ENCODE peak calls at places on chromosome 20, in five cellular contexts. L is IMR-90, Z is GM12878, D is A549, G is K562. P is an unnamed sample.

GRCh38 chr20:51650685-51651134 is 108.2 kb upstream of the NFATC2 start:
- DNase-seq in L (peak), Z (no peak), D (no peak), G (no peak), P (no peak)

GRCh38 chr20:52193886-52194545 is 2.4 kb upstream of the ZFP64 start:
- DNase-seq in Z (no peak), D (no peak), G (no peak), L (no peak), P (no peak)

GRCh38 chr20:23186808-23187207 is 100.7 kb upstream of the CD93 start:
- DNase-seq in G (no peak), Z (no peak), L (no peak), D (no peak), P (no peak)

GRCh38 chr20:34538671-34539123 is 19.8 kb upstream of the MAP1LC3A start:
- DNase-seq in L (peak), D (no peak), Z (no peak), G (peak), P (peak)

GRCh38 chr20:63498950-63499332 is at the start of gene EEF1A2:
- DNase-seq in Z (no peak), G (peak), L (no peak), D (peak), P (peak)

GRCh38 chr20:31698803-31699718 is 23.6 kb downstream of the BCL2L1 start:
- DNase-seq in Z (no peak), D (peak), L (peak), G (peak), P (no peak)

GRCh38 chr20:62331347-62331746 is 28.6 kb downstream of the ADRM1 start:
- DNase-seq in L (no peak), D (no peak), G (no peak), Z (no peak), P (no peak)

GRCh38 chr20:13533946-13534345 is 104.8 kb downstream of the TASP1 start:
- DNase-seq in D (no peak), Z (no peak), G (no peak), L (no peak), P (no peak)

GRCh38 chr20:2890743-2891142 is 17.5 kb downstream of the PTPRA start:
- DNase-seq in L (peak), D (no peak), Z (no peak), G (peak), P (no peak)

GRCh38 chr20:48932375-48932941 is 10.9 kb downstream of the ARFGEF2 start:
- DNase-seq in Z (no peak), L (peak), G (no peak), D (no peak), P (no peak)

GRCh38 chr20:40980106-40980827 is 48.4 kb upstream of the TOP1 start:
- DNase-seq in D (no peak), L (no peak), G (no peak), Z (peak), P (no peak)

GRCh38 chr20:22905667-22906066 is 129.4 kb upstream of the SSTR4 start:
- DNase-seq in L (no peak), Z (no peak), D (no peak), G (no peak), P (no peak)

GRCh38 chr20:52191132-52191435 is 495 bp downstream of the ZFP64 start:
- DNase-seq in D (peak), Z (no peak), G (no peak), L (peak), P (peak)

GRCh38 chr20:62707981-62708521 is 585 bp upstream of the NTSR1 start:
- DNase-seq in L (no peak), D (peak), Z (no peak), G (no peak), P (peak)

GRCh38 chr20:41279546-41280225 is 37.8 kb downstream of the ZHX3 start:
- DNase-seq in D (no peak), L (no peak), G (no peak), Z (no peak), P (no peak)

GRCh38 chr20:31841928-31842327 is 3.5 kb downstream of the FOXS1 start:
- DNase-seq in Z (no peak), G (peak), D (no peak), L (peak), P (no peak)

GRCh38 chr20:1897486-1897885 is 2.3 kb downstream of the SIRPA start:
- DNase-seq in D (no peak), L (no peak), G (no peak), Z (no peak), P (no peak)

GRCh38 chr20:23108871-23109270 is 22.7 kb upstream of the CD93 start:
- DNase-seq in L (no peak), D (no peak), Z (no peak), G (no peak), P (no peak)

GRCh38 chr20:57263767-57264150 is 2.7 kb downstream of the BMP7 start:
- DNase-seq in D (no peak), Z (no peak), G (no peak), L (no peak), P (no peak)

GRCh38 chr20:1536893-1537730 is 20.4 kb downstream of the SIRPD start:
- DNase-seq in D (no peak), G (no peak), L (no peak), Z (no peak), P (no peak)

GRCh38 chr20:37939701-37940151 is 36.8 kb downstream of the VSTM2L start:
- DNase-seq in G (no peak), D (no peak), Z (no peak), L (no peak), P (no peak)

GRCh38 chr20:52497731-52498130 is 306.2 kb upstream of the ZFP64 start:
- DNase-seq in Z (no peak), L (peak), D (no peak), G (no peak), P (no peak)

GRCh38 chr20:2402271-2402980 is 21.7 kb downstream of the TGM6 start:
- DNase-seq in L (peak), G (no peak), D (peak), Z (no peak), P (peak)

GRCh38 chr20:7971536-7972285 is 31.5 kb upstream of the HAO1 start:
- DNase-seq in L (peak), Z (no peak), G (no peak), D (no peak), P (no peak)

GRCh38 chr20:22411568-22412450 is 172.6 kb downstream of the FOXA2 start:
- DNase-seq in L (no peak), Z (no peak), G (peak), D (peak), P (no peak)

GRCh38 chr20:39271205-39271604 is 309.1 kb downstream of the DHX35 start:
- DNase-seq in D (no peak), Z (no peak), L (no peak), G (no peak), P (no peak)
- TF ChIP-seq BHLHE40 in D (no peak), Z (no peak), L (no peak), G (no peak), P (no peak)

DNA sequence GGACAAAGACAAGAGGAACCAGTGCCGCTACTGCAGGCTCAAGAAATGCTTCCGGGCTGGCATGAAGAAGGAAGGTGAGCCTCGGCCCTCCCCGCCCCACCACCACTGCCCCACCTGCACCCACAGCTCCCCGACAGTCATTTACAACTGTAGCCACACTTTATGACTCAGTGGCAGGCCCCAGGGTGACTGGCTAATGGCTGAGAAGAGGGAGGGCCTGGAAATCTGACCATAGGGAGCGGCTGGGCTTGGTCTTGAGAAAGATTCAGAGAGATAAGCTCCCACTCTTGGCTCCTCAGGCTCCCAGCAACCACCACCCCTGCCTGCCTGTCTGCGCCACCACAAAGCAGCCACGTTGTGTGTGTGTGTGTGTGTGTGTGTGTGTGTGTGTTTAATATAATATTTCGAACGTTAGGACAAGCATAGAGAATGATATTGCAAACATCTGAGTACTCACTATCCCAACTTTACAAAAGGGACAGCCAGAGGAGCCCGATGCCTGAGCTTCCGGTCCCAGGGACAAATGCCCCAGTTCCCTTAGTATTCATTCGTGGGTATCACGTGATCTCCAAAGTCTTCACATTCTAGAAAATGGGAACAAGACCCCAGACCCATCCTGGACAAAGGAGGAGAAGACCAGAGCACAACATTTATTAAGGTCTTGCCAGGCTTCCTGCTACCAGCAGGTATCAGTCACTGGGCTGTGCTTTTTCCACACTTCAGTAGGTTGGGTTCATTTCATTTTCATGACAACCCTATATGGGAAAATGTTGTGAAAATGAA is 52.1 kb downstream of the HNF4A start:
- DNase-seq in D (peak), L (peak), Z (no peak), G (peak), P (no peak)
- TF ChIP-seq BHLHE40 in D (no peak), L (no peak), Z (no peak), G (no peak), P (no peak)

GRCh38 chr20:226958-227357 is at the start of gene DEFB129:
- DNase-seq in Z (no peak), G (no peak), D (no peak), L (no peak), P (no peak)

DNA sequence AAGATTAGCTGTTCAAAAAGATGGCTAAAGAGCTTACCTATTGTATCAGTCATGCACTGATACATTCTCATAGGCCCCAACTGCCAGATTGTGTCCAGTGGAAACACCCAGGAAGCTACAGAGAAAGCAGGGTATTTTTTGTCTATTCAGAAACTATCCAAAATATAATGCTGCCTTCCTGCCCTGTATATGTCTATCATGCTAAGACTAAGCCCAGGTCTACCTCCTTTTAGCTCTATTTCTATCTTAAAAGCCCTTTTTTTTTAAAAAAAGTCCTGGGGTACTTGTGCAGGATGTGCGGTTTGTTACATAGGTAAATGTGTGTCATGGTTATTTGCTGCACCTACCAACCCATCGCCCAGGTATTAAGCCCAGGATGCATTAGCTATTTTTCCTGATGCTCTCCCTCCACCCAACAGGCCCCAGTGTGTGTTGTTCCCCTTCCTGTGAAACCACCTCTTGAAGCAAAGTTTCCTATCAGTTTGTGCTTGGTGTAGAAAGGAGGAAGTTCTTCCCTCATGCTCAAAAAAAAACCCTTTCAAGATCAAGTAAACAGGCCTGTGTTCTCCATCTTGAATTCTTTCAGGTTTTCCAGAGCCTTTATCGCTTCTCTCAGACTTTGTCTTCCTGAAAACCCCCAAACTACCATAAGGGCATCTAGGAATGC is 514 bp downstream of the DEFB129 start:
- DNase-seq in D (no peak), G (no peak), L (no peak), Z (no peak), P (no peak)
- TF ChIP-seq BHLHE40 in D (no peak), G (no peak), L (no peak), Z (no peak), P (no peak)

GRCh38 chr20:50192364-50193168 is 1.9 kb downstream of the CEBPB start:
- DNase-seq in Z (peak), L (peak), G (peak), D (peak), P (peak)

GRCh38 chr20:50195524-50196120 is 5.0 kb downstream of the CEBPB start:
- DNase-seq in L (peak), G (no peak), Z (no peak), D (no peak), P (no peak)

GRCh38 chr20:50194831-50195523 is 4.3 kb downstream of the CEBPB start:
- DNase-seq in G (peak), D (no peak), Z (no peak), L (no peak), P (peak)

GRCh38 chr20:50193169-50193850 is 2.7 kb downstream of the CEBPB start:
- DNase-seq in Z (no peak), G (peak), D (no peak), L (peak), P (no peak)

DNA sequence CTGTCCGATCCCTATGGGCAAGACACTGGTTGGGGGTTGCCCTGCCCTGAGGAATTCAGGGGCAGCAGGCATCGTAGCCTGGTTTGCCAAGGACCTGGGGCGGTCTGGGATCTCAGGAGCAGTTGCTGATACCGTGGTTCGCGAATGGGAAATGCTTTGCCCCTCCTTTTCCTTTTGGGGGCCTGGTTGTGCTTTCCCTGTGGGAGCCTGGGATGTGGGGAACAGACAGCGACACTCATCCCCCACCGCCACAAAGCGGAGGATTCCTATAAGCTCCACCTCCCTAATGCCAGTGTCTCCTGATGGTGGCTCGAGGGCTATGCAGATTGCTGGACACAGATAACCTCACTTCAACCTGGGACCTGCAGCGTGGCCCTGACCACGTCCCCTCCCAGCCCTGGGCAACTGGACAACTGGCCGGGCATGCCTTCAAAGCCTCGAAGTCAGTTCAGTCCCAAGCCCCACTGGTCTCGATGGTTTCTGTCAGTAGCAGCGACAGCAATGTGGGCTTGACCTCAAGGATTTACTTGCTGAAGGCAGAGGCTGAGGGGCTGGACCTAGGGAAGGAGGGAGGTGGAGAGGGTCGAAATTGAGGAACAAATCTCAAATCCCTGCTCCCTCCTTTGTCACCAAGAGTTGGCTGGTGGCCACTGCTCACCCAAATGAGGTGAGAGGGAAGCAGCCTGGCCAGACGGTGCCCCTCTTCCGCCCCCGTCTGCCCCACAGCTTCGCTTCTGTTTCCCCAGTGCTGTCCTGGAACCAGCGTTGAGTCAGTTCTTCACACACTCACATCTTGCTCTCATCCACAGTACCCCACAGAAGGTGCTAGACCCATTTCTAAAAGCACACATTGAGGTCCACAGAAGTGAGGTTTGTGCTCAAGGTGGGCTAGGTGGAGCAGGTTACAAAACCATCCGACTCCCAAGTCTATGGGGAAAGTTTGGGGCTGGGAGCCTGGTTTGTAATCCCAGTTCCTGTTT is 3.5 kb downstream of the CEBPB start:
- DNase-seq in Z (no peak), D (no peak), L (peak), G (no peak), P (peak)
- TF ChIP-seq BHLHE40 in Z (no peak), D (no peak), L (no peak), G (no peak), P (no peak)

GRCh38 chr20:20603339-20603990 is 109.0 kb downstream of the RALGAPA2 start:
- DNase-seq in Z (peak), D (no peak), G (no peak), L (no peak), P (peak)
- TF ChIP-seq BHLHE40 in Z (peak), D (no peak), G (no peak), L (no peak), P (no peak)

GRCh38 chr20:46683939-46684750 is 5.1 kb downstream of the TP53RK start:
- DNase-seq in Z (no peak), D (no peak), G (peak), L (peak), P (peak)
- TF ChIP-seq BHLHE40 in Z (no peak), D (no peak), G (peak), L (no peak), P (no peak)

DNA sequence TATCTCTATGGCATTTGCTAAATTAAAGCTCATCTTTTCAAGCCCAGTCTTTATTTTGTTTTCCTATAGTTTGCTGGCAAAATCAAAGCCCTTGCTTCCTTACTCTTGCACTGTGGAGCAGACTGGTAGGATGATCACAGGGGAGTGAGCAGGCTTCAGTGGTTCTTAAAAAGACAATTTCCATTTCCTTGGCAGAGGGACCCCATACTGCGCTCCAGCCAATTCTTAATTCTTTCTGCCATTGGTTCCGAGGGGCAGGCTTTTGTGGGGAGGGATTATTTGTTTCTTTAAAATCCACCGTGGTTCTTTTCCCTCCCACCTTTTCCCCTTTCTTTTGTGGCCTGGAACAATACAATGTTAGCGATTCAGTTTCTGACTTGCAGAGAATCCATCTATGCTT is 378.8 kb upstream of the FLRT3 start:
- DNase-seq in Z (no peak), G (no peak), L (no peak), D (no peak), P (no peak)
- TF ChIP-seq BHLHE40 in Z (no peak), G (no peak), L (no peak), D (no peak), P (no peak)

DNA sequence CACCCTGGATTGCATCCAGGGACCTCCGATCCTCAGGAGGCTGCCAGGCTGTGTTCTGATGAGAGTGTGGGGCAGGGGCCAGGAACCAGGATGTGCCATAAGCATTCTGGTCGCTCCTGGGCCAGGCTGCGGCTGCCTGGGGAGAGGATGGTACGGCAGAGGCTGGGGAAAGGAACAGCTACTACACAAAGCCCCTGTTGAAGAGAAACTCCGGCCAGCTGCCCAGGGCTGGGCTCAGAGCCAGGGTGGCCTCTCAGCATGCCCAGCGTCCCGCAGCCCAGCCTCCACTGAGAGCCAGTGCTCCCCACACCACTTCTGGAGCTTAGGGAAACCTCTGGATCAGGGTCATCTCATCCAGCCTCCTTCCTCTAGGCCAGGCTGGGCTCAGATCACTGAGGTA is 21.7 kb upstream of the OCSTAMP start:
- DNase-seq in Z (no peak), G (no peak), L (no peak), D (no peak), P (no peak)
- TF ChIP-seq BHLHE40 in Z (no peak), G (no peak), L (no peak), D (no peak), P (no peak)

GRCh38 chr20:44110816-44111568 is 76.0 kb downstream of the JPH2 start:
- DNase-seq in Z (no peak), L (no peak), G (no peak), D (no peak), P (no peak)
- TF ChIP-seq BHLHE40 in Z (no peak), L (no peak), G (no peak), D (no peak), P (no peak)

DNA sequence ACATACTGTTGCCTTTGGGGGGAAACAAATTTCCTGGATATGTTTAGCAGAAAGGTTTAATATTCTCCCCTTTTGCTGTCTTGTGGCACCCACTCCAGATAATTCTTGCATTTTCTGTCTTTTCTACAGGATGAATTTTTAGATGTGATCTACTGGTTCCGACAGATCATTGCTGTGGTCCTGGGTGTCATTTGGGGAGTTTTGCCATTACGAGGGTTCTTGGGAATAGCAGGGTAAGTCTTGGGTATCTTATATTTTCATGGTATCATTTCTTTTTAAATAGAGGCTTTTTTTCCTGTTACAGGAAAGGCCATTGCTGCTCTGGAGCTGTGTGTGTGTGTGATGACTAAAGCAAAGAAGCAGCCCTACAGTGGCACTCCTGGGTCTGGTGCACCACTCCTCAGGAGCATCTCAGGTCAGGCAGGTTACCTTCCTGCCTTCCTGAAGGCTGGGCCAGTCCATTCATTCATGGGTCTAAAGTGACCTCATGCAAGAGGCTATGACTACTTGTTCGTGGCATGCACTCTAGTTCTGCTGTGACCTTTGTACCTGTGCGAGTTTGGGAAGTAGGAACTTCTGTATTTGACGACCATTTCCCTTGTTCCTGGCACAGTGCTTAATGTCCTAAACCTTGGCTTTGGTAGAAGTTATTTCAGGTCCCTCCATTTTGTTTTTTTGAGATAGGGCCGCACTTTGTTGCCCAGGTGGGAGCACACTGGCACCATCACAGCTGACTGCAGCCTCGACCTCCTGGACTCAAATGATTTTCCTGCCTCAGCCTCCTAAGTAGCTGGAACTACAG is 2.2 kb downstream of the RAB5IF start:
- DNase-seq in Z (no peak), L (no peak), G (no peak), D (peak), P (no peak)
- TF ChIP-seq BHLHE40 in Z (no peak), L (no peak), G (no peak), D (no peak), P (no peak)

P was measured in HEK293T.